ENCODE peak calls at places on chromosomes 7 and 10, in nine cellular contexts. G is suprapubic skin, O is esophagus muscularis mucosa, D is prostate gland, M is uterus, R is transverse colon, B is ovary, N is A549, I is stomach. K is an unnamed sample.

GRCh38 chr7:42227523-42227922 is 9.5 kb downstream of the GLI3 start:
- DNase-seq in R (no peak), D (no peak), B (no peak), M (no peak), I (no peak), G (no peak), N (no peak), O (no peak), K (no peak)

GRCh38 chr10:14618669-14619068 is 156.0 kb downstream of the FAM107B start:
- DNase-seq in B (no peak), N (no peak), D (no peak), G (no peak), M (no peak), I (no peak), R (no peak), O (no peak), K (no peak)

GRCh38 chr7:4714767-4715384 is 32.8 kb downstream of the FOXK1 start:
- DNase-seq in B (no peak), R (no peak), D (no peak), I (no peak), G (no peak), N (no peak), M (no peak), O (no peak), K (no peak)

GRCh38 chr10:65769828-65770227 is 1156.0 kb upstream of the LRRTM3 start:
- DNase-seq in O (no peak), I (no peak), N (no peak), M (no peak), R (no peak), G (no peak), B (no peak), D (no peak), K (no peak)

GRCh38 chr10:12181065-12181775 is 14.5 kb downstream of the NUDT5 start:
- DNase-seq in D (no peak), O (no peak), G (no peak), R (peak), B (no peak), M (no peak), N (no peak), I (peak), K (no peak)

GRCh38 chr10:13268841-13269240 is 31.0 kb downstream of the PHYH start:
- DNase-seq in I (no peak), O (no peak), D (no peak), R (no peak), G (no peak), M (no peak), B (no peak), N (no peak), K (no peak)

GRCh38 chr10:26292058-26292457 is 75.5 kb downstream of the GAD2 start:
- DNase-seq in D (no peak), R (no peak), M (no peak), N (no peak), I (no peak), O (no peak), G (no peak), B (no peak), K (no peak)

GRCh38 chr7:47991741-47992311 is 12.4 kb upstream of the HUS1 start:
- DNase-seq in N (peak), I (peak), G (peak), R (peak), M (peak), D (peak), B (peak), O (peak), K (peak)

GRCh38 chr7:30062587-30062986 is 34.4 kb downstream of the PLEKHA8 start:
- DNase-seq in N (peak), O (no peak), M (no peak), R (no peak), I (no peak), B (no peak), G (no peak), D (no peak), K (no peak)

GRCh38 chr10:77409697-77410471 is 227.7 kb downstream of the KCNMA1 start:
- DNase-seq in R (peak), N (no peak), I (peak), B (no peak), D (no peak), G (no peak), M (no peak), O (no peak), K (no peak)

GRCh38 chr10:97407211-97407951 is 6.2 kb upstream of the RRP12 start:
- DNase-seq in D (peak), M (peak), G (no peak), O (no peak), R (peak), I (peak), B (no peak), N (peak), K (no peak)

GRCh38 chr7:127782550-127783266 is 130.7 kb downstream of the SND1 start:
- DNase-seq in O (no peak), M (no peak), D (no peak), G (no peak), R (no peak), I (no peak), N (no peak), B (no peak), K (no peak)

GRCh38 chr7:29350351-29350750 is 155.8 kb downstream of the CHN2 start:
- DNase-seq in R (no peak), I (no peak), G (no peak), D (no peak), B (no peak), N (no peak), M (no peak), O (no peak), K (no peak)

GRCh38 chr10:51985326-51985725 is 285.9 kb upstream of the CSTF2T start:
- DNase-seq in N (no peak), R (no peak), G (no peak), D (no peak), B (no peak), I (no peak), O (no peak), M (no peak), K (no peak)

GRCh38 chr10:114471906-114472873 is 67.9 kb upstream of the AFAP1L2 start:
- DNase-seq in O (no peak), N (no peak), B (no peak), R (peak), I (peak), G (no peak), D (peak), M (no peak), K (no peak)

GRCh38 chr7:43721193-43721806 is 8.0 kb downstream of the COA1 start:
- DNase-seq in R (no peak), D (peak), B (no peak), O (no peak), M (no peak), I (no peak), N (peak), G (no peak), K (no peak)

GRCh38 chr7:95899919-95900513 is 127.7 kb downstream of the DYNC1I1 start:
- DNase-seq in M (no peak), R (no peak), D (no peak), N (no peak), B (no peak), I (no peak), O (peak), G (no peak), K (no peak)

GRCh38 chr10:119177708-119178370 is 773 bp downstream of the PRDX3 start:
- DNase-seq in I (no peak), O (no peak), G (no peak), R (no peak), B (no peak), M (no peak), D (no peak), N (no peak), K (no peak)

GRCh38 chr10:24681476-24682088 is 42.1 kb downstream of the ARHGAP21 start:
- DNase-seq in D (peak), I (no peak), G (no peak), B (no peak), O (no peak), N (no peak), M (no peak), R (no peak), K (no peak)

GRCh38 chr10:24674892-24675632 is 48.6 kb downstream of the ARHGAP21 start:
- DNase-seq in G (no peak), M (no peak), B (no peak), I (no peak), O (no peak), R (no peak), N (no peak), D (no peak), K (no peak)

GRCh38 chr10:24683554-24683953 is 40.1 kb downstream of the ARHGAP21 start:
- DNase-seq in B (no peak), O (no peak), M (no peak), G (no peak), R (no peak), I (no peak), N (no peak), D (no peak), K (no peak)

GRCh38 chr10:24680647-24681475 is 42.8 kb downstream of the ARHGAP21 start:
- DNase-seq in G (no peak), D (no peak), N (no peak), O (no peak), B (no peak), R (no peak), M (no peak), I (no peak), K (no peak)

GRCh38 chr10:24678757-24679156 is 44.9 kb downstream of the ARHGAP21 start:
- DNase-seq in B (no peak), I (no peak), G (no peak), R (no peak), O (no peak), N (no peak), D (no peak), M (no peak), K (no peak)
- TF ChIP-seq POLR2A in B (no peak), I (no peak), G (no peak), R (no peak), O (no peak), N (no peak), D (no peak), M (no peak), K (no peak)

GRCh38 chr10:132994811-132995210 is 52.4 kb upstream of the CFAP46 start:
- DNase-seq in I (no peak), D (no peak), O (no peak), B (no peak), N (no peak), R (no peak), M (no peak), G (no peak), K (no peak)
- H3K4me3 ChIP-seq in I (peak), D (no peak), O (peak), B (no peak), N (no peak), R (peak), M (no peak), G (peak), K (peak)

GRCh38 chr10:122112021-122112616 is 123.2 kb downstream of the TACC2 start:
- DNase-seq in M (no peak), G (no peak), I (no peak), R (peak), N (no peak), O (no peak), D (no peak), B (no peak), K (no peak)

GRCh38 chr10:122115874-122116273 is 126.9 kb downstream of the TACC2 start:
- DNase-seq in B (no peak), G (no peak), D (no peak), N (no peak), I (no peak), R (no peak), M (no peak), O (no peak), K (no peak)

GRCh38 chr10:122113161-122113944 is 124.4 kb downstream of the TACC2 start:
- DNase-seq in G (peak), M (peak), R (peak), O (peak), N (peak), D (peak), I (peak), B (peak), K (peak)

GRCh38 chr10:122114156-122114747 is 125.3 kb downstream of the TACC2 start:
- DNase-seq in I (no peak), B (no peak), M (no peak), R (peak), O (no peak), N (no peak), G (no peak), D (no peak), K (peak)

GRCh38 chr10:122112625-122113160 is 123.7 kb downstream of the TACC2 start:
- DNase-seq in M (peak), D (peak), I (peak), G (peak), R (peak), B (peak), N (peak), O (peak), K (peak)
- TF ChIP-seq POLR2A in M (peak), D (peak), I (no peak), G (peak), R (peak), B (peak), N (peak), O (peak), K (peak)

GRCh38 chr7:157279973-157280841 is 56.6 kb upstream of the DNAJB6 start:
- DNase-seq in R (no peak), G (no peak), N (no peak), M (no peak), O (no peak), B (no peak), I (no peak), D (no peak), K (no peak)

GRCh38 chr7:157276731-157277562 is 59.9 kb upstream of the DNAJB6 start:
- DNase-seq in M (no peak), N (no peak), R (no peak), B (no peak), D (no peak), I (no peak), G (no peak), O (no peak), K (no peak)

GRCh38 chr7:157279679-157279972 is 57.2 kb upstream of the DNAJB6 start:
- DNase-seq in D (no peak), M (no peak), O (no peak), N (no peak), G (no peak), R (no peak), I (no peak), B (no peak), K (no peak)

GRCh38 chr7:157278167-157278790 is 58.5 kb upstream of the DNAJB6 start:
- DNase-seq in O (no peak), G (no peak), D (no peak), N (no peak), M (no peak), B (no peak), R (no peak), I (no peak), K (no peak)

DNA sequence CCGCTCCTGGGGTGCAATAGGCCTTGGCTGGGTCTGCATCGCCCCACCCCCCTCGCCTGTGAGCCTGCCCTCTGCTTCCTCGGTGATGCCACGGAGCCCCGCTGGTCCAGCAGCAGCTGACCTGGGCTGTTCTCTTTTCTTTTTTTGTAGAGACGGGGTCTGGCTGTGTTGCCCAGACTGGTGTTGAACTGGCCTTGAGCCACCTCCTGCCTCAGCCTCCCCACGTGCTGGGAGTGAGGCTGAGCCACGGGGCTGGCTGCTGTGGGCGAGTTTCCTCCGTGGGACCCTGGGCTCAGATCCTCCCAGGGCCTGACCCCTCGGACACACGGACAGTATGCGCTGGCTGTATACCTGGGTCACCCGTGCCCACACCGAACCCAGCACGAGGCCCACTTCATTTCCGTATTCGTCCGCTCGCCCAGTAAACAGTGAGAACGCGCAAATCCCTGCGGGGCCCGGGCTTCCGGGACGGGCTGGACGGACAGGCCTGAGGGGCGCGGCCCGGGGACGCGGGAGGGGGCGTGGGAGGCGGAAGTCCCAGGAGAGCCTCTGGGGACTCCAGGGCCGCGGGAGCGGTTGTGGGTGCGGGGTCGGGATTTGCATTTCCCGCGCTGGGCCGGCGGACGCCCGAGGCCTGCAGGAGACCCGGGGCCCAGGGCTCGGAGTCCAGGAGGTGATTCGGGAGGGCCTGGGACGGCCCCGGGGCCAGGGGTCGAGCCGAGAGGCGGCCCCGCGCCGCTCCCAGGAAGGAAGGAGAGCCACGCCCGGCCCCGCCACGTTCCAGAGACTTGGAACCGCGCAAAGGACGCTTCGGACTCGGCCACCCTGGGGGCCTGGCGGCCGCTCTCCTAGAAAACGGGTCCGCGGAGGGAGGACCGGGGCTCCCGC is 57.8 kb upstream of the DNAJB6 start:
- DNase-seq in I (peak), R (peak), B (no peak), D (no peak), N (no peak), O (no peak), M (no peak), G (no peak), K (peak)
- H3K4me3 ChIP-seq in I (peak), R (peak), B (peak), D (peak), N (no peak), O (peak), M (peak), G (peak), K (peak)

GRCh38 chr7:20232848-20233247 is 15.7 kb upstream of the MACC1 start:
- DNase-seq in G (no peak), D (no peak), R (no peak), O (no peak), M (no peak), I (no peak), B (no peak), N (no peak), K (no peak)
- TF ChIP-seq POLR2A in G (no peak), D (no peak), R (no peak), O (no peak), M (no peak), I (no peak), B (no peak), N (no peak), K (no peak)

DNA sequence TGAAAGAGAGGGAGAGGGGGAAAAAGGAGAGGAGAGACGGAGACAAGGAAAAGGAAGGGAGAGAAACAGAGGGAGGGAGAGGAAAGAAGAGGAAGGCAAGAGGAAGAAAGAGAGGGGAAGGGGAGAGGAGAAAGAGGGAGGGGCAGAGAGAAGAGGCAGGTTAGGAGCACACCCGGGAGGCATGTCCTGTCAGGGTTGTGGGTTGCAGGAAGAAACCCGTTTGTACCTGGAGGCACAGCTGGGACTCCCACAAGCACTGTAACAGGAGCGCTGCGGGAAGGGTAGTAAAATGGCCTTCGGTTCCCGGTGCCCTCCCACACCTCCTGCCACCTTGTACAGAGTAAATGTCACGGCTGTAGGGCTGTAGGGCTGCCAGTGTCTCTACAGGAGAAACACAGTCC is 24.7 kb downstream of the FGFR2 start:
- DNase-seq in G (no peak), D (no peak), I (no peak), N (no peak), O (no peak), B (no peak), R (no peak), M (no peak), K (no peak)
- H3K4me3 ChIP-seq in G (no peak), D (no peak), I (no peak), N (no peak), O (peak), B (no peak), R (no peak), M (no peak), K (no peak)

GRCh38 chr10:69318997-69319727 is 40.9 kb downstream of the HK1 start:
- DNase-seq in D (peak), R (peak), O (peak), M (peak), N (peak), I (peak), B (peak), G (peak), K (peak)
- TF ChIP-seq POLR2A in D (peak), R (peak), O (no peak), M (peak), N (no peak), I (no peak), B (no peak), G (no peak), K (no peak)